ENCODE peak calls at places on chromosomes 16 and 17, in eight cellular contexts. S is HepG2, U is upper lobe of left lung, R is HCT116, M is Panc1, G is K562, V is GM12878, H is GM23338. Q is an unnamed sample.

GRCh38 chr16:66007717-66008116 is 358.8 kb upstream of the CDH5 start:
- ATAC-seq in H (peak; percentile 56), M (no peak), R (no peak), G (no peak), U (peak; percentile 64), S (no peak), V (no peak), Q (no peak)

GRCh38 chr17:78534492-78535284 is 42.5 kb downstream of the DNAH17 start:
- ATAC-seq in G (no peak), M (no peak), U (peak; percentile 54), H (no peak), S (no peak), R (no peak), V (no peak), Q (peak; percentile 16)

GRCh38 chr16:4519274-4520058 is 19.1 kb downstream of the CDIP1 start:
- ATAC-seq in U (no peak), R (no peak), S (no peak), V (no peak), M (no peak), H (no peak), G (no peak), Q (no peak)

GRCh38 chr17:333626-334396 is 18.8 kb downstream of the RPH3AL start:
- ATAC-seq in U (peak; percentile 82), R (no peak), M (peak; percentile 91), H (peak; percentile 85), G (peak; percentile 53), S (no peak), V (no peak), Q (peak; percentile 90)

GRCh38 chr16:79013004-79013403 is 587.5 kb downstream of the MAF start:
- ATAC-seq in M (no peak), R (no peak), U (no peak), H (peak; percentile 66), S (peak; percentile 66), G (peak; percentile 55), V (peak; percentile 29), Q (no peak)

GRCh38 chr17:82112866-82113390 is 14.9 kb upstream of the FASN start:
- ATAC-seq in S (no peak), R (no peak), M (no peak), U (peak; percentile 39), V (no peak), H (no peak), G (no peak), Q (no peak)

GRCh38 chr17:58760248-58760647 is 4.6 kb downstream of the PPM1E start:
- ATAC-seq in H (no peak), G (no peak), U (no peak), S (no peak), V (no peak), R (no peak), M (no peak), Q (no peak)

GRCh38 chr16:46961373-46962353 is 11.8 kb downstream of the DNAJA2 start:
- ATAC-seq in S (no peak), H (no peak), R (no peak), U (peak; percentile 55), G (no peak), V (peak; percentile 89), M (no peak), Q (no peak)

GRCh38 chr17:80890551-80890930 is 101.1 kb upstream of the CHMP6 start:
- ATAC-seq in V (no peak), H (no peak), S (no peak), G (no peak), R (no peak), M (no peak), U (no peak), Q (no peak)

GRCh38 chr17:80892019-80892855 is 99.4 kb upstream of the CHMP6 start:
- ATAC-seq in S (no peak), R (peak; percentile 73), U (peak; percentile 88), M (peak; percentile 78), G (peak; percentile 95), H (no peak), V (peak; percentile 96), Q (peak; percentile 56)

GRCh38 chr17:80892900-80893603 is 98.6 kb upstream of the CHMP6 start:
- ATAC-seq in R (peak; percentile 39), M (no peak), H (no peak), V (no peak), S (no peak), G (no peak), U (no peak), Q (no peak)

GRCh38 chr17:80889897-80890550 is 101.6 kb upstream of the CHMP6 start:
- ATAC-seq in G (no peak), H (no peak), R (no peak), V (no peak), M (no peak), S (no peak), U (no peak), Q (no peak)

DNA sequence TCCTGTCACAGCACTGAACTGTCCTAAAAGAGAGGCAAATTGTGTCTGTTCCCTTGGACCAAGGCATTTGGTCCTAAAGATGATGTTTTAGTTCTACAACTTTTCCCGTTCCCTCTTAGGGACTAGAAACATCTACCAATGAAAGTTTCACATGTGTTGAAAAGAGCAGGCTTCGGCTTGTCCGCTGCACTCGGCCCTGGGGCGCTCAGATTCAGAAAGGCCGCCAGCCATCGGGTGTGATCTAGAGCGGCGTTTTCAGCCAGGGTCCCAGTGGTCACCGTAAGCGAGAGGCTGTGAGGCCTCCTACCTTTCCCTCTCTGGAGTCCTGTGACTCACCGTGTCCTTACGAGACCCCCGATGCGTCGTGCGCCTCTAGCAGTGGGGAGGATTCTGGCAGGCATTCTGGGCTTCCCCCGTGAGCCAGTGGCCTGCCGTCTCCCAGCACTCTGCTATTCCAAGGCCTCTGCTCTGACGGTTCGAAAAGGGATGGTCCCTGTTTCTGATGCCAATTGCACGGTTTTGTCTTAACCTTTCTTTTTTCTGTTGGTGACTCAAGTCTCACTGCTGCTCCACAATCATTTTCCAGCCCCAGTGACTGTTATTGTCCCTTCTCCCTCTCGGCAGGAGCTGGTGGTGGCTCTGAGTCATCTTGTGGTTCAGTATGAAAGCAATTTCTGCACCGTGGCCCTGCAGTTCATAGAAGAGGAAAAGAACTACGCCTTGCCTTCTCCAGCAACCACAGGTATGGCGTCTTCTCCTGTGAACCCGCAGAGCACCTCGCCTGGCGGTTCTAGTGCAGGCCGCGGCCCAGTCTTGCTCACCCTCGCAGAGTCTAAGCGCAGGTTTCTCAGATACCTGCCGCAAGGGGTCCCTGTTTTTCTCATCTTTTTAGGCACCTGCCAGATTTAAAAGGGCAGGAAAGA is 100.3 kb upstream of the CHMP6 start:
- ATAC-seq in S (no peak), V (peak; percentile 81), R (peak; percentile 84), H (no peak), G (peak; percentile 81), M (peak; percentile 86), U (peak; percentile 40), Q (peak; percentile 45)
- H3K4me3 ChIP-seq in S (no peak overlapping the region), V (peak overlapping the region; percentile 22), R (peak overlapping the region; percentile 23), H (no peak overlapping the region), G (no peak overlapping the region), M (peak overlapping the region; percentile 10), U (no peak overlapping the region), Q (no peak overlapping the region)

GRCh38 chr16:86198201-86199118 is 299.5 kb downstream of the IRF8 start:
- ATAC-seq in V (no peak), G (no peak), U (no peak), H (no peak), R (no peak), S (no peak), M (no peak), Q (no peak)

GRCh38 chr16:86199182-86199581 is 300.2 kb downstream of the IRF8 start:
- ATAC-seq in M (no peak), S (no peak), R (no peak), H (no peak), V (no peak), U (no peak), G (no peak), Q (no peak)

GRCh38 chr16:86193528-86194193 is 294.7 kb downstream of the IRF8 start:
- ATAC-seq in G (no peak), M (no peak), U (no peak), R (no peak), V (no peak), H (no peak), S (no peak), Q (peak; percentile 52)

GRCh38 chr16:86196687-86197391 is 297.9 kb downstream of the IRF8 start:
- ATAC-seq in V (no peak), U (no peak), S (no peak), R (no peak), M (no peak), H (no peak), G (no peak), Q (no peak)

DNA sequence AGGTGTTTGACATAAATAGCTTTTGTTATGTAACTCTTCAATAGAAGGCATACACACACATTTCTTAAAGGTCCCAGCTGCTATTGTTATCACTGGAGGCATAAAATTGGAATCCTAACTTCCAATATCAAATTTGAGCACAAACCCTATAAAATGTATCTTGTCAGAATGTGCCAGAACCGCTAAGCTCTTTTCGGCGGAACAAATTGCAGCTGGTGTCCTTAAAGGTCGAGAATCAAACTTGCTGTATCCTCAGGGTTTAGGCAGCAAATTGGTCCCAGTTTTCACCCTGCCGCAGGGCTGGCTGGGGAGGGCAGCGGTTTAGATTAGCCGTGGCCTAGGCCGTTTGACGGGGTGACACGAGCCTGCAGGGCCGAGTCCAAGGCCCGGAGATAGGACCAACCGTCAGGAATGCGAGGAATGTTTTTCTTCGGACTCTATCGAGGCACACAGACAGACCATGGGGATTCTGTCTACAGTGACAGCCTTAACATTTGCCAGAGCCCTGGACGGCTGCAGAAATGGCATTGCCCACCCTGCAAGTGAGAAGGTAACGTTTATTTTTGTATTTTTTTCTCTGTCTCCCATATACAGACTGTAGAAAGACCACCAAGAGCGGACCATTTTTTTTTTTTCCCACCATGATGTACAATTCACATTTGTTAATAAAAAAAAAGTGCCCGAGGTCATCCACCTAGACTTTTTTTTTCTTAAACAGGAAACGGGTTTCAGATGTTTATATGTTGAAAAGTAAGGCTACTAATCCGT is 297.1 kb downstream of the IRF8 start:
- ATAC-seq in H (peak; percentile 86), M (no peak), S (peak; percentile 77), R (no peak), V (no peak), G (no peak), U (no peak), Q (peak; percentile 14)
- TF ChIP-seq POLR2AphosphoS5 in H (no peak), M (no peak), S (no peak), R (no peak), V (no peak), G (no peak), U (no peak), Q (no peak)

GRCh38 chr17:69415431-69415830 is 934 bp downstream of the MAP2K6 start:
- ATAC-seq in M (no peak), R (no peak), S (no peak), G (no peak), V (no peak), H (no peak), U (no peak), Q (no peak)
- H3K4me3 ChIP-seq in M (peak overlapping the region; percentile 75), R (no peak overlapping the region), S (peak overlapping the region; percentile 73), G (no peak overlapping the region), V (peak overlapping the region; percentile 69), H (peak overlapping the region; percentile 83), U (peak overlapping the region; percentile 55), Q (peak overlapping the region; percentile 50)

GRCh38 chr16:84718-85452 is 6.9 kb downstream of the MPG start:
- ATAC-seq in M (peak; percentile 80), H (no peak), G (peak; percentile 8), U (peak; percentile 71), R (peak; percentile 26), S (peak; percentile 12), V (peak; percentile 90), Q (peak; percentile 89)

GRCh38 chr16:85453-85782 is 7.4 kb downstream of the MPG start:
- ATAC-seq in M (peak; percentile 5), H (no peak), G (no peak), S (no peak), U (no peak), V (no peak), R (no peak), Q (no peak)

GRCh38 chr16:83060-83603 is 5.1 kb downstream of the MPG start:
- ATAC-seq in G (no peak), M (no peak), R (no peak), U (no peak), V (no peak), H (no peak), S (no peak), Q (no peak)

GRCh38 chr16:85865-86264 is 7.8 kb downstream of the MPG start:
- ATAC-seq in G (no peak), H (no peak), M (no peak), U (no peak), S (no peak), V (no peak), R (no peak), Q (no peak)

DNA sequence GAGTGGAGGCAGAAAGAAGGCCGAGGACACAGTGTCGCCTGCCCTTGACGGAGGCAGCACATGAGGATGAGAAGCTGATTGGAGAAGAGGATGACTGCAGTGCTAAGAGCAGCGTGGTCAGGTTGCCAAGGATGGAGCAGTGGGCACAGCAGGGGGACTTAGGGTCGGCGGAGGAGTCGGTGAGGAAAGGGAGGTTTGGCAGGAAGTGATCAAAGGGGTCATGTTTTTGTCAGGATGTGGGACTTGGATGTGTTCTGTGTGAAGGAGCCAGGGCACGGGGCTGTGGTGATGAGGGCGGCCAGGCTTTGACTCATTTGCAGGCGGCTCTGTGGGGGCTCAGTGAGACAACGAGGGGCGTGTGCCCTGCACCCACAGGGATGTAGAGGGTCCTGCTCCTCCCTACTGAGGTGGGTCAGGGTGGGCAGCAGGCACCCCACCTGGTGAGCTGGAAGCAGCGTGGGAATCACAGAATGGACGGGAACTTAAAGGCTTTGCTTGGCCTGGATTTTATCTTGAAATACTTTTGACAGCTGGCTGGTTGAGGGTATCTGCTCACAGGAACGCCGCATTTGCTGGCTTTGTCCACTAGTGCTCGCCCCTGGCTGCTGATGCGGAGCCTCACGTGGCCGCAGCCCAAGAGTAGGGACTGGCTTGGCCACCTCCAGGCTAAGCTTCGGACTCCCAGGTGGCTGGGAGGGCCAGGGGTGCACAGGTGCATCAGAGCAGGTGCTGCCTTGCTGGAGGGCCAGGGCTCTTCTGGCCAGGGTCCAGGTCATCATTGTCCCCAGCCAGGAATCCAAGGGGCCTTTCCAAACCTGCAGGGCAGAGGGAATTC is 6.0 kb downstream of the MPG start:
- ATAC-seq in H (peak; percentile 34), R (peak; percentile 36), V (peak; percentile 9), U (no peak), M (peak; percentile 51), S (peak; percentile 6), G (peak; percentile 19), Q (no peak)
- TF ChIP-seq POLR2AphosphoS5 in H (no peak), R (no peak), V (no peak), U (no peak), M (no peak), S (no peak), G (no peak), Q (no peak)

Q was measured in gastroesophageal sphincter.